ENCODE peak calls at places on chromosomes 5 and 9, in nine cellular contexts. One of them, this sample, is unnamed.

GRCh38 chr5:173762930-173763329 is 125.2 kb upstream of the CPEB4 start:
- DNase-seq in ovary: no peak
- DNase-seq in GM13976: no peak
- DNase-seq in AG04450: no peak
- DNase-seq in GM12865: no peak
- DNase-seq in tibial artery: no peak
- DNase-seq in activated CD8-positive, alpha-beta T cell treated with anti-CD3 and anti-CD28 coated beads for 36 hours: no peak
- DNase-seq in stomach: no peak
- DNase-seq in epithelial cell of esophagus: no peak
- DNase-seq in this sample: no peak

GRCh38 chr9:36029765-36030528 is 6.8 kb upstream of the RECK start:
- DNase-seq in stomach: no peak
- DNase-seq in GM12865: no peak
- DNase-seq in ovary: no peak
- DNase-seq in tibial artery: no peak
- DNase-seq in GM13976: no peak
- DNase-seq in epithelial cell of esophagus: peak
- DNase-seq in activated CD8-positive, alpha-beta T cell treated with anti-CD3 and anti-CD28 coated beads for 36 hours: no peak
- DNase-seq in AG04450: peak
- DNase-seq in this sample: no peak

GRCh38 chr9:135083831-135084230 is 3.6 kb upstream of the OLFM1 start:
- DNase-seq in tibial artery: no peak
- DNase-seq in GM12865: no peak
- DNase-seq in ovary: peak
- DNase-seq in AG04450: no peak
- DNase-seq in stomach: peak
- DNase-seq in GM13976: no peak
- DNase-seq in epithelial cell of esophagus: no peak
- DNase-seq in activated CD8-positive, alpha-beta T cell treated with anti-CD3 and anti-CD28 coated beads for 36 hours: no peak
- DNase-seq in this sample: no peak

GRCh38 chr5:107425541-107426031 is 245.2 kb downstream of the EFNA5 start:
- DNase-seq in ovary: no peak
- DNase-seq in GM13976: no peak
- DNase-seq in epithelial cell of esophagus: peak
- DNase-seq in GM12865: no peak
- DNase-seq in activated CD8-positive, alpha-beta T cell treated with anti-CD3 and anti-CD28 coated beads for 36 hours: no peak
- DNase-seq in AG04450: peak
- DNase-seq in tibial artery: no peak
- DNase-seq in stomach: no peak
- DNase-seq in this sample: no peak

GRCh38 chr9:13597427-13597826 is 317.9 kb upstream of the MPDZ start:
- DNase-seq in tibial artery: no peak
- DNase-seq in AG04450: no peak
- DNase-seq in ovary: no peak
- DNase-seq in epithelial cell of esophagus: no peak
- DNase-seq in stomach: no peak
- DNase-seq in activated CD8-positive, alpha-beta T cell treated with anti-CD3 and anti-CD28 coated beads for 36 hours: no peak
- DNase-seq in GM13976: no peak
- DNase-seq in GM12865: no peak
- DNase-seq in this sample: no peak

GRCh38 chr5:111618644-111619271 is 106.4 kb upstream of the STARD4 start:
- DNase-seq in activated CD8-positive, alpha-beta T cell treated with anti-CD3 and anti-CD28 coated beads for 36 hours: no peak
- DNase-seq in ovary: no peak
- DNase-seq in GM13976: no peak
- DNase-seq in stomach: no peak
- DNase-seq in GM12865: no peak
- DNase-seq in epithelial cell of esophagus: peak
- DNase-seq in tibial artery: no peak
- DNase-seq in AG04450: no peak
- DNase-seq in this sample: no peak

GRCh38 chr9:137506702-137507171 is 43.5 kb downstream of the PNPLA7 start:
- DNase-seq in AG04450: no peak
- DNase-seq in GM12865: no peak
- DNase-seq in activated CD8-positive, alpha-beta T cell treated with anti-CD3 and anti-CD28 coated beads for 36 hours: no peak
- DNase-seq in GM13976: no peak
- DNase-seq in tibial artery: no peak
- DNase-seq in ovary: no peak
- DNase-seq in epithelial cell of esophagus: no peak
- DNase-seq in stomach: no peak
- DNase-seq in this sample: no peak

GRCh38 chr9:118222375-118222774 is 518.2 kb downstream of the TLR4 start:
- DNase-seq in epithelial cell of esophagus: no peak
- DNase-seq in GM12865: no peak
- DNase-seq in AG04450: no peak
- DNase-seq in stomach: no peak
- DNase-seq in ovary: no peak
- DNase-seq in GM13976: no peak
- DNase-seq in tibial artery: no peak
- DNase-seq in activated CD8-positive, alpha-beta T cell treated with anti-CD3 and anti-CD28 coated beads for 36 hours: no peak
- DNase-seq in this sample: no peak

GRCh38 chr9:33136721-33137120 is 30.4 kb downstream of the B4GALT1 start:
- DNase-seq in GM12865: peak
- DNase-seq in tibial artery: peak
- DNase-seq in activated CD8-positive, alpha-beta T cell treated with anti-CD3 and anti-CD28 coated beads for 36 hours: no peak
- DNase-seq in ovary: no peak
- DNase-seq in epithelial cell of esophagus: peak
- DNase-seq in AG04450: no peak
- DNase-seq in stomach: no peak
- DNase-seq in GM13976: no peak
- DNase-seq in this sample: no peak

GRCh38 chr9:37639874-37640273 is 10.9 kb upstream of the FRMPD1 start:
- DNase-seq in tibial artery: no peak
- DNase-seq in activated CD8-positive, alpha-beta T cell treated with anti-CD3 and anti-CD28 coated beads for 36 hours: no peak
- DNase-seq in stomach: no peak
- DNase-seq in epithelial cell of esophagus: no peak
- DNase-seq in GM13976: no peak
- DNase-seq in GM12865: no peak
- DNase-seq in ovary: no peak
- DNase-seq in AG04450: no peak
- DNase-seq in this sample: no peak

DNA sequence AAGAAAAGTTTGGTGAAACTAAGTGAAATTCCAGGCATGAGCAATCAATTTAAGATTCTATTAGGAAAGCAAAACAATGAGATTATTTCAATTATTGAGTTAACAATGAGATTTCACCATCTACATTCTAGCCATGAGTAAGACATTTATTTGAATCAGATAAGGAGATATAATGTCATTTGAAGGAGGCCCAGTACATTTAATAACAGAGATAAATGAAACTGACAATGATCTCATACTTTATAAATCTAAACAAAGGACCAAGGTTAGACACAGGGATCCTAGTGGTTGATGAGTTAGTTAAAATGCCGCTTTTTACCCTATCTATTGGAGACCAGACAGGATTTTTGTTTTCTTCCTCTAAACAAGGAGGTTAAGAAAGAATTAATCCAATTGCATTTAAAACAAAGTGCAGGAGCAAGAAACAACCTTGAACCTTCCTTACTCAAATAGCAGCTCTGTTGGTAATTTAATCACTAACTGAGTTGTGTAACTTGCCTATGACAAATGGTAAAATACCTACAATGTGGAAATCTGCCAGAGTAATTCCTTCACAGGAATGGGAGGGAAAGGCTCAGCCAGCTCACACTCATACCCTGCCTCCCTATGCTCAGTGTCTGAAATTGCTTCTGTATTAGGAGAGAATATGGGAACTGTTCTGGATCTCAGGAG is 103.5 kb upstream of the NR3C1 start:
- DNase-seq in epithelial cell of esophagus: peak
- DNase-seq in GM13976: no peak
- DNase-seq in activated CD8-positive, alpha-beta T cell treated with anti-CD3 and anti-CD28 coated beads for 36 hours: no peak
- DNase-seq in AG04450: peak
- DNase-seq in stomach: no peak
- DNase-seq in ovary: no peak
- DNase-seq in tibial artery: no peak
- DNase-seq in GM12865: no peak
- DNase-seq in this sample: no peak
- TF ChIP-seq CTCF in epithelial cell of esophagus: peak
- TF ChIP-seq CTCF in GM13976: no peak
- TF ChIP-seq CTCF in activated CD8-positive, alpha-beta T cell treated with anti-CD3 and anti-CD28 coated beads for 36 hours: no peak
- TF ChIP-seq CTCF in AG04450: peak
- TF ChIP-seq CTCF in stomach: no peak
- TF ChIP-seq CTCF in ovary: no peak
- TF ChIP-seq CTCF in tibial artery: no peak
- TF ChIP-seq CTCF in GM12865: no peak
- TF ChIP-seq CTCF in this sample: no peak

GRCh38 chr5:140828402-140828737 is 610 bp downstream of the PCDHA6 start:
- DNase-seq in GM12865: no peak
- DNase-seq in activated CD8-positive, alpha-beta T cell treated with anti-CD3 and anti-CD28 coated beads for 36 hours: no peak
- DNase-seq in GM13976: no peak
- DNase-seq in AG04450: no peak
- DNase-seq in epithelial cell of esophagus: no peak
- DNase-seq in tibial artery: no peak
- DNase-seq in ovary: no peak
- DNase-seq in stomach: no peak
- DNase-seq in this sample: no peak
- TF ChIP-seq CTCF in GM12865: no peak
- TF ChIP-seq CTCF in activated CD8-positive, alpha-beta T cell treated with anti-CD3 and anti-CD28 coated beads for 36 hours: no peak
- TF ChIP-seq CTCF in GM13976: no peak
- TF ChIP-seq CTCF in AG04450: no peak
- TF ChIP-seq CTCF in epithelial cell of esophagus: no peak
- TF ChIP-seq CTCF in tibial artery: no peak
- TF ChIP-seq CTCF in ovary: no peak
- TF ChIP-seq CTCF in stomach: no peak
- TF ChIP-seq CTCF in this sample: no peak

GRCh38 chr9:119349548-119349947 is 19.7 kb downstream of the BRINP1 start:
- DNase-seq in stomach: no peak
- DNase-seq in epithelial cell of esophagus: no peak
- DNase-seq in GM12865: no peak
- DNase-seq in GM13976: no peak
- DNase-seq in activated CD8-positive, alpha-beta T cell treated with anti-CD3 and anti-CD28 coated beads for 36 hours: no peak
- DNase-seq in tibial artery: no peak
- DNase-seq in ovary: no peak
- DNase-seq in AG04450: no peak
- DNase-seq in this sample: no peak
- TF ChIP-seq CTCF in stomach: no peak
- TF ChIP-seq CTCF in epithelial cell of esophagus: no peak
- TF ChIP-seq CTCF in GM12865: no peak
- TF ChIP-seq CTCF in GM13976: no peak
- TF ChIP-seq CTCF in activated CD8-positive, alpha-beta T cell treated with anti-CD3 and anti-CD28 coated beads for 36 hours: no peak
- TF ChIP-seq CTCF in tibial artery: no peak
- TF ChIP-seq CTCF in ovary: no peak
- TF ChIP-seq CTCF in AG04450: no peak
- TF ChIP-seq CTCF in this sample: no peak

GRCh38 chr5:3512291-3512690 is 83.3 kb upstream of the IRX1 start:
- DNase-seq in epithelial cell of esophagus: no peak
- DNase-seq in AG04450: no peak
- DNase-seq in activated CD8-positive, alpha-beta T cell treated with anti-CD3 and anti-CD28 coated beads for 36 hours: no peak
- DNase-seq in tibial artery: no peak
- DNase-seq in stomach: no peak
- DNase-seq in GM12865: no peak
- DNase-seq in GM13976: no peak
- DNase-seq in ovary: no peak
- DNase-seq in this sample: no peak

GRCh38 chr5:3510642-3511041 is 85.0 kb upstream of the IRX1 start:
- DNase-seq in activated CD8-positive, alpha-beta T cell treated with anti-CD3 and anti-CD28 coated beads for 36 hours: no peak
- DNase-seq in AG04450: no peak
- DNase-seq in tibial artery: no peak
- DNase-seq in GM13976: no peak
- DNase-seq in ovary: no peak
- DNase-seq in GM12865: no peak
- DNase-seq in stomach: no peak
- DNase-seq in epithelial cell of esophagus: no peak
- DNase-seq in this sample: no peak

GRCh38 chr5:3511774-3512173 is 83.9 kb upstream of the IRX1 start:
- DNase-seq in AG04450: no peak
- DNase-seq in activated CD8-positive, alpha-beta T cell treated with anti-CD3 and anti-CD28 coated beads for 36 hours: no peak
- DNase-seq in GM12865: no peak
- DNase-seq in epithelial cell of esophagus: no peak
- DNase-seq in GM13976: no peak
- DNase-seq in tibial artery: no peak
- DNase-seq in stomach: no peak
- DNase-seq in ovary: no peak
- DNase-seq in this sample: no peak

GRCh38 chr5:3509290-3509689 is 86.3 kb upstream of the IRX1 start:
- DNase-seq in GM13976: no peak
- DNase-seq in AG04450: no peak
- DNase-seq in epithelial cell of esophagus: no peak
- DNase-seq in activated CD8-positive, alpha-beta T cell treated with anti-CD3 and anti-CD28 coated beads for 36 hours: no peak
- DNase-seq in tibial artery: no peak
- DNase-seq in stomach: no peak
- DNase-seq in GM12865: no peak
- DNase-seq in ovary: no peak
- DNase-seq in this sample: no peak
- TF ChIP-seq CTCF in GM13976: no peak
- TF ChIP-seq CTCF in AG04450: no peak
- TF ChIP-seq CTCF in epithelial cell of esophagus: no peak
- TF ChIP-seq CTCF in activated CD8-positive, alpha-beta T cell treated with anti-CD3 and anti-CD28 coated beads for 36 hours: no peak
- TF ChIP-seq CTCF in tibial artery: no peak
- TF ChIP-seq CTCF in stomach: no peak
- TF ChIP-seq CTCF in GM12865: no peak
- TF ChIP-seq CTCF in ovary: no peak
- TF ChIP-seq CTCF in this sample: no peak

DNA sequence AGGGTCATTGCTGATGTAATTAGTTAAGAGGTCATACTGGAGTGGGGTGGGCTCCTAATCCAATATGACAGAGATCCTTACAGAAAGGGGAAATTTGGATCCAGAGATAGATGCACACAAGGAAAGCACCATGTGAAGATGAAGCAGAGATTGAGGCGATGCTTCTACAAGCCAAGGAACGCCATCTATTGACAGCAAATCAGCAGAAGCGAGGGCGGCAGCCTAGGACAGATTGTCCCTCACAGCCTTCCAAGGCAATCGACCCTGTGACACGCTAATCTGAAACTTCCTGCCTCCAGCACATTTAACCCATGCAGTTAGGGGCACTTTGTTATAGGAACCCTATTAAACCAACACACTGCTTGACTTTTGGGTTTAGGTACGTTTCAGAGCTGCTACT is 285.1 kb upstream of the DAP start:
- DNase-seq in stomach: no peak
- DNase-seq in ovary: no peak
- DNase-seq in activated CD8-positive, alpha-beta T cell treated with anti-CD3 and anti-CD28 coated beads for 36 hours: no peak
- DNase-seq in tibial artery: no peak
- DNase-seq in GM12865: peak
- DNase-seq in epithelial cell of esophagus: no peak
- DNase-seq in GM13976: no peak
- DNase-seq in AG04450: no peak
- DNase-seq in this sample: no peak
- TF ChIP-seq CTCF in stomach: no peak
- TF ChIP-seq CTCF in ovary: no peak
- TF ChIP-seq CTCF in activated CD8-positive, alpha-beta T cell treated with anti-CD3 and anti-CD28 coated beads for 36 hours: no peak
- TF ChIP-seq CTCF in tibial artery: no peak
- TF ChIP-seq CTCF in GM12865: peak
- TF ChIP-seq CTCF in epithelial cell of esophagus: no peak
- TF ChIP-seq CTCF in GM13976: no peak
- TF ChIP-seq CTCF in AG04450: peak
- TF ChIP-seq CTCF in this sample: peak

DNA sequence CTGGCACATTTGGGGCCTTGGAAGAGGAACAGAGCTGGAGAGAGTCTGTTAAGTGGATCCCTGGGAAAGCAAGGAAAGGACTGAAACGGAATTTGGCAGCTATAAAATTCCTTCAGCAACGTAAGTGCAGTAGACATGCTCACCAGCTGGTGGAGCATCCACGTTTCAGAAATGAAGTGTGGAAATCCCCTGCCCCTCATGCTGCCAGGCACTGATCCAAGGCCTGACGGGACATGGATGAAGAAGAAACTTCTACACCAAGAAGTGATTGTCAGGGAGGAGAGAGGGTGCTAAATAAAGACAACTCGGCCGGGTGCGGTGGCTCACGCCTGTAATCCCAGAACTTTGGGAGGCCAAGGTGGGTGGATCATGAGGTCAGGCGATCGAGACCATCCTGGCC is 209.3 kb downstream of the ROR2 start:
- DNase-seq in activated CD8-positive, alpha-beta T cell treated with anti-CD3 and anti-CD28 coated beads for 36 hours: no peak
- DNase-seq in epithelial cell of esophagus: peak
- DNase-seq in AG04450: peak
- DNase-seq in GM13976: no peak
- DNase-seq in GM12865: no peak
- DNase-seq in stomach: no peak
- DNase-seq in tibial artery: no peak
- DNase-seq in ovary: peak
- DNase-seq in this sample: no peak
- TF ChIP-seq CTCF in activated CD8-positive, alpha-beta T cell treated with anti-CD3 and anti-CD28 coated beads for 36 hours: no peak
- TF ChIP-seq CTCF in epithelial cell of esophagus: peak
- TF ChIP-seq CTCF in AG04450: peak
- TF ChIP-seq CTCF in GM13976: no peak
- TF ChIP-seq CTCF in GM12865: no peak
- TF ChIP-seq CTCF in stomach: no peak
- TF ChIP-seq CTCF in tibial artery: no peak
- TF ChIP-seq CTCF in ovary: peak
- TF ChIP-seq CTCF in this sample: no peak

This sample was measured in GM10248.